ENCODE peak calls at places on chromosomes 5 and 9, in nine cellular contexts. X is tibial artery; F is nephron progenitor cell; J is activated CD4-positive, alpha-beta T cell treated with anti-CD3 and anti-CD28 coated beads, Interleukin-2, amount 50 U/mL, for 1 hour; K is endothelial cell; B is CD8-positive, alpha-beta T cell; L is NCI-H1105; V is breast epithelium; O is H4. H is an unnamed sample.

GRCh38 chr9:133106511-133107244 is 14.4 kb downstream of the RALGDS start:
- DNase-seq in X (peak), F (no peak), J (peak), K (no peak), B (no peak), L (no peak), V (no peak), O (no peak), H (no peak)

GRCh38 chr9:110911659-110912473 is 126.4 kb downstream of the LPAR1 start:
- DNase-seq in X (no peak), F (no peak), J (no peak), K (no peak), B (no peak), L (no peak), V (no peak), O (no peak), H (no peak)

GRCh38 chr5:31987985-31988710 is 186.0 kb downstream of the GOLPH3 start:
- DNase-seq in X (no peak), F (no peak), J (no peak), K (no peak), B (no peak), L (no peak), V (no peak), O (peak), H (no peak)

GRCh38 chr9:33447404-33448158 is at the start of gene AQP3:
- DNase-seq in X (peak), F (peak), J (peak), K (peak), B (peak), L (peak), V (peak), O (no peak), H (peak)

GRCh38 chr5:107855171-107855570 is 184.4 kb upstream of the EFNA5 start:
- DNase-seq in X (no peak), F (no peak), J (no peak), K (no peak), B (no peak), L (no peak), V (no peak), O (no peak), H (no peak)

GRCh38 chr5:84168841-84169240 is 215.8 kb downstream of the EDIL3 start:
- DNase-seq in X (no peak), F (no peak), J (no peak), K (no peak), B (no peak), L (no peak), V (no peak), O (no peak), H (no peak)

GRCh38 chr5:97549496-97549895 is 366.4 kb upstream of the RIOK2 start:
- DNase-seq in X (no peak), F (no peak), J (no peak), K (no peak), B (no peak), L (no peak), V (no peak), O (no peak), H (no peak)

GRCh38 chr9:10050016-10050415 is 562.8 kb downstream of the PTPRD start:
- DNase-seq in X (no peak), F (no peak), J (no peak), K (no peak), B (no peak), L (no peak), V (no peak), O (peak), H (no peak)

GRCh38 chr9:125176632-125177031 is 13.0 kb downstream of the PPP6C start:
- DNase-seq in X (no peak), F (no peak), J (no peak), K (no peak), B (no peak), L (no peak), V (no peak), O (no peak), H (no peak)

GRCh38 chr9:123008909-123009308 is 24.6 kb upstream of the GPR21 start:
- DNase-seq in X (no peak), F (no peak), J (no peak), K (no peak), B (no peak), L (no peak), V (no peak), O (no peak), H (no peak)

GRCh38 chr9:124347968-124348358 is 67.3 kb downstream of the PSMB7 start:
- DNase-seq in X (peak), F (no peak), J (no peak), K (no peak), B (no peak), L (no peak), V (no peak), O (no peak), H (no peak)

GRCh38 chr5:14059810-14060209 is 83.3 kb upstream of the TRIO start:
- DNase-seq in X (no peak), F (no peak), J (no peak), K (no peak), B (no peak), L (no peak), V (no peak), O (no peak), H (no peak)

GRCh38 chr9:121483049-121483448 is 16.6 kb downstream of the GGTA1 start:
- DNase-seq in X (no peak), F (no peak), J (no peak), K (no peak), B (no peak), L (no peak), V (no peak), O (no peak), H (no peak)

GRCh38 chr5:41252036-41252435 is 38.7 kb upstream of the C6 start:
- DNase-seq in X (no peak), F (no peak), J (no peak), K (no peak), B (no peak), L (no peak), V (no peak), O (no peak), H (no peak)

GRCh38 chr5:103333376-103333775 is 74.8 kb downstream of the MACIR start:
- DNase-seq in X (no peak), F (no peak), J (no peak), K (no peak), B (no peak), L (no peak), V (no peak), O (no peak), H (no peak)

GRCh38 chr9:136722969-136723356 is 10.6 kb downstream of the DIPK1B start:
- DNase-seq in X (no peak), F (no peak), J (no peak), K (no peak), B (no peak), L (no peak), V (no peak), O (no peak), H (no peak)

H was measured in naive B cell.